ENCODE peak calls at places on chromosomes 6 and 20, in nine cellular contexts. F, R, B, K, Y, N, M, E and A are unnamed samples.

GRCh38 chr20:32509639-32510066 is 75.5 kb downstream of the NOL4L start:
- DNase-seq in F (no peak), R (no peak), B (no peak), K (peak; percentile 80), Y (peak; percentile 65), N (peak; percentile 23), M (no peak), E (no peak), A (no peak)

GRCh38 chr20:2402271-2402980 is 21.7 kb downstream of the TGM6 start:
- DNase-seq in F (peak; percentile 17), R (no peak), B (no peak), K (no peak), Y (no peak), N (peak; percentile 54), M (peak; percentile 87), E (peak; percentile 66), A (no peak)

GRCh38 chr6:40251609-40252008 is 317.3 kb upstream of the MOCS1 start:
- DNase-seq in F (no peak), R (no peak), B (no peak), K (no peak), Y (no peak), N (no peak), M (no peak), E (no peak), A (no peak)

GRCh38 chr6:33716379-33716778 is 4.9 kb upstream of the UQCC2 start:
- DNase-seq in F (no peak), R (no peak), B (no peak), K (no peak), Y (no peak), N (no peak), M (peak; percentile 82), E (no peak), A (no peak)

GRCh38 chr20:36821964-36822437 is 48.4 kb upstream of the DSN1 start:
- DNase-seq in F (no peak), R (no peak), B (no peak), K (no peak), Y (no peak), N (no peak), M (no peak), E (no peak), A (peak; percentile 55)

GRCh38 chr20:39885975-39886649 is 802.9 kb downstream of the MAFB start:
- DNase-seq in F (peak; percentile 51), R (peak; percentile 50), B (no peak), K (peak; percentile 30), Y (peak; percentile 10), N (peak; percentile 32), M (peak; percentile 77), E (peak; percentile 88), A (peak; percentile 75)

GRCh38 chr6:155306958-155307357 is 7.3 kb downstream of the TFB1M start:
- DNase-seq in F (no peak), R (no peak), B (no peak), K (no peak), Y (no peak), N (no peak), M (no peak), E (no peak), A (no peak)

GRCh38 chr6:129280719-129281118 is 397.8 kb downstream of the LAMA2 start:
- DNase-seq in F (no peak), R (no peak), B (no peak), K (peak; percentile 66), Y (peak; percentile 33), N (no peak), M (no peak), E (peak; percentile 8), A (peak; percentile 23)

GRCh38 chr20:37901667-37902503 is 1.0 kb upstream of the VSTM2L start:
- DNase-seq in F (peak; percentile 35), R (peak; percentile 85), B (no peak), K (peak; percentile 55), Y (peak; percentile 20), N (peak; percentile 89), M (peak; percentile 65), E (peak; percentile 87), A (no peak)

GRCh38 chr6:117685359-117685758 is 10.1 kb downstream of the NUS1 start:
- DNase-seq in F (no peak), R (no peak), B (no peak), K (no peak), Y (no peak), N (no peak), M (no peak), E (no peak), A (no peak)

GRCh38 chr6:41039060-41039998 is at the start of gene UNC5CL:
- DNase-seq in F (peak; percentile 2), R (peak; percentile 88), B (no peak), K (peak; percentile 64), Y (peak; percentile 66), N (peak; percentile 46), M (peak; percentile 63), E (peak; percentile 39), A (no peak)

GRCh38 chr6:131163886-131164285 is 28.6 kb downstream of the AKAP7 start:
- DNase-seq in F (no peak), R (no peak), B (no peak), K (no peak), Y (no peak), N (no peak), M (no peak), E (peak; percentile 2), A (no peak)

GRCh38 chr20:14634666-14635065 is 297.3 kb upstream of the FLRT3 start:
- DNase-seq in F (no peak), R (no peak), B (no peak), K (no peak), Y (no peak), N (no peak), M (peak; percentile 83), E (no peak), A (no peak)

GRCh38 chr6:37048851-37049734 is 43.6 kb downstream of the FGD2 start:
- DNase-seq in F (peak; percentile 60), R (no peak), B (peak; percentile 75), K (peak; percentile 87), Y (peak; percentile 74), N (no peak), M (peak; percentile 94), E (peak; percentile 94), A (peak; percentile 64)

GRCh38 chr20:54350415-54350814 is 125.0 kb upstream of the DOK5 start:
- DNase-seq in F (peak; percentile 63), R (no peak), B (no peak), K (peak; percentile 11), Y (no peak), N (no peak), M (no peak), E (peak; percentile 62), A (no peak)